ENCODE peak calls at places on chromosome 22, in four cellular contexts. N, J, F and D are unnamed samples.

GRCh38 chr22:36373258-36373579 is 14.5 kb downstream of the MYH9 start:
- DNase-seq in N (no peak), J (no peak), F (no peak), D (no peak)

GRCh38 chr22:44848296-44848741 is 95.9 kb downstream of the ARHGAP8 start:
- DNase-seq in N (no peak), J (peak; percentile 46), F (no peak), D (no peak)

GRCh38 chr22:50247748-50248147 is 2.9 kb upstream of the TUBGCP6 start:
- DNase-seq in N (no peak), J (peak; percentile 81), F (peak; percentile 59), D (no peak)

GRCh38 chr22:26552466-26552865 is 37.5 kb downstream of the TPST2 start:
- DNase-seq in N (no peak), J (peak; percentile 17), F (no peak), D (no peak)

GRCh38 chr22:29947410-29948387 is 64.7 kb downstream of the MTMR3 start:
- DNase-seq in N (no peak), J (peak; percentile 41), F (no peak), D (peak; percentile 53)

GRCh38 chr22:46116491-46116958 is 33.8 kb upstream of the PPARA start:
- DNase-seq in N (peak; percentile 72), J (peak; percentile 91), F (peak; percentile 85), D (peak; percentile 85)

GRCh38 chr22:37059876-37060449 is 8.4 kb downstream of the KCTD17 start:
- DNase-seq in N (no peak), J (no peak), F (no peak), D (no peak)

GRCh38 chr22:39530692-39531331 is 1.7 kb downstream of the RPS19BP1 start:
- DNase-seq in N (no peak), J (peak; percentile 61), F (peak; percentile 24), D (peak; percentile 67)

GRCh38 chr22:26522012-26522411 is 9.7 kb upstream of the TFIP11 start:
- DNase-seq in N (no peak), J (no peak), F (no peak), D (no peak)